ENCODE peak calls at places on chromosomes 5 and 9, in four cellular contexts. M is skeletal muscle cell, I is right lobe of liver, E is iPS DF 6.9. Z is an unnamed sample.

GRCh38 chr9:9112001-9112725 is 1312.6 kb upstream of the DMAC1 start:
- DNase-seq in M (no peak), I (no peak), E (no peak), Z (no peak)

GRCh38 chr9:135083241-135083810 is 4.1 kb upstream of the OLFM1 start:
- DNase-seq in M (no peak), I (no peak), E (no peak), Z (no peak)

GRCh38 chr9:133995012-133995896 is 3.1 kb upstream of the VAV2 start:
- DNase-seq in M (no peak), I (no peak), E (no peak), Z (no peak)

GRCh38 chr5:83856898-83857297 is 136.2 kb upstream of the HAPLN1 start:
- DNase-seq in M (no peak), I (no peak), E (no peak), Z (no peak)

GRCh38 chr9:69027355-69028097 is 8.0 kb upstream of the FXN start:
- DNase-seq in M (no peak), I (no peak), E (no peak), Z (no peak)

GRCh38 chr9:86749530-86750275 is 197.6 kb downstream of the GAS1 start:
- DNase-seq in M (peak), I (no peak), E (no peak), Z (no peak)

GRCh38 chr5:13946111-13946510 is 1.6 kb upstream of the DNAH5 start:
- DNase-seq in M (no peak), I (no peak), E (no peak), Z (no peak)

GRCh38 chr5:55143624-55144023 is 16.3 kb upstream of the GPX8 start:
- DNase-seq in M (no peak), I (peak), E (no peak), Z (no peak)

GRCh38 chr5:79297661-79298060 is 61.7 kb downstream of the JMY start:
- DNase-seq in M (no peak), I (no peak), E (no peak), Z (no peak)

GRCh38 chr5:132495063-132495671 is 4.6 kb upstream of the IRF1 start:
- DNase-seq in M (no peak), I (no peak), E (no peak), Z (peak)